ENCODE peak calls at places on chromosomes 13 and 19, in six cellular contexts. V is Peyer's patch; X is CD4-positive, alpha-beta T cell; H is astrocyte; K is foreskin fibroblast; Y is fibroblast of lung. M is an unnamed sample.

GRCh38 chr13:34682406-34682805 is 259.7 kb upstream of the NBEA start:
- DNase-seq in V (no peak), X (no peak), H (no peak), K (no peak), Y (no peak), M (no peak)

GRCh38 chr19:6423499-6424189 is 967 bp downstream of the KHSRP start:
- DNase-seq in V (no peak), X (no peak), H (peak), K (peak), Y (peak), M (peak)

GRCh38 chr13:46526763-46527162 is 26.2 kb upstream of the LRCH1 start:
- DNase-seq in V (no peak), X (no peak), H (no peak), K (no peak), Y (no peak), M (no peak)

GRCh38 chr13:29908411-29908810 is 58.0 kb upstream of the UBL3 start:
- DNase-seq in V (no peak), X (no peak), H (peak), K (peak), Y (peak), M (no peak)

GRCh38 chr13:50208826-50209335 is 193.6 kb downstream of the KCNRG start:
- DNase-seq in V (peak), X (no peak), H (peak), K (peak), Y (peak), M (no peak)

GRCh38 chr19:33143897-33144405 is 12.0 kb downstream of the WDR88 start:
- DNase-seq in V (peak), X (peak), H (no peak), K (peak), Y (peak), M (peak)

GRCh38 chr13:95239293-95239692 is 62.0 kb downstream of the ABCC4 start:
- DNase-seq in V (no peak), X (no peak), H (no peak), K (peak), Y (no peak), M (peak)

GRCh38 chr13:23921451-23921888 is 24.2 kb upstream of the C1QTNF9B start:
- DNase-seq in V (no peak), X (no peak), H (peak), K (peak), Y (peak), M (peak)

GRCh38 chr19:30111456-30111855 is 169.4 kb downstream of the URI1 start:
- DNase-seq in V (no peak), X (no peak), H (no peak), K (no peak), Y (no peak), M (no peak)

DNA sequence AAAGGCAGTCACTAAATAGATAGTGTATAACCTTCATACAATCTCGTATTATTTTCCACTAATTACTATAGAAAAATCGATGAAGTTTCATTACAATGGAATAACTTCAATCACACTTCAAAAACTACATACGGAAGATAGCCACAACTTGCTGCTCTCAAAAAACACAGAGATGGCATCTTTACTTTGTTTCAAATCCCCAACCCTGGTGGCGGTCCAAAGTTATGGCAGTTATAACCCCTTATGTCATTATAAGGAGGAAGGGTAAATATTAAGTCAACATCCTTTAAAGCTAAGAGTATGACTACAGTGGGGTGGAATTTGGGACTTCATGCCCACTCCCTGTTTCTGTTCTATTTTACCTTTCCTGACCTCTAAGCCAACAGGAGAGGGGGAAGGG is 146.5 kb downstream of the LACC1 start:
- DNase-seq in V (no peak), X (no peak), H (no peak), K (no peak), Y (no peak), M (no peak)
- TF ChIP-seq CTCF in V (no peak), X (no peak), H (no peak), K (no peak), Y (no peak), M (no peak)

DNA sequence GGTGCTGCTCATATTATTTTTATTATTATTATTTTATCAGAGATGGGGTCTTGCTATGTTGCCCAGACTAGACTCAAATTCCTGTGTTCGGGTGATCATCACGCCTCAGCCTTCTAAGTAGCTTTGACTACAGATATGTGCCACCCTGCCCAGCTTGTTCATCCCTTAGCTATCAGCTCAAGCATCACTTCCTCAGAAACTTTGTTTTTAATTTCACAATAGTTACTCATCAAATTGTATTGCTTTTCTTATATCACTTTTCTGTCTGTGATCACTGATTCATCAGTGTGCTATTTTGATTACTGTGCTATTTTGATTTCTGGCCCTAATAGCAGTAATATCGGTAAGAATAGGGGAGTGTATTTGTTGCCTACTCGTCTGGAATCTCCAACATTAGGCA is 878.6 kb upstream of the PCDH20 start:
- DNase-seq in V (no peak), X (no peak), H (peak), K (peak), Y (peak), M (no peak)
- TF ChIP-seq CTCF in V (no peak), X (no peak), H (no peak), K (no peak), Y (no peak), M (no peak)

GRCh38 chr13:39604736-39605135 is 1.7 kb upstream of the LHFPL6 start:
- DNase-seq in V (no peak), X (no peak), H (no peak), K (no peak), Y (no peak), M (no peak)
- TF ChIP-seq CTCF in V (no peak), X (no peak), H (no peak), K (no peak), Y (no peak), M (no peak)

DNA sequence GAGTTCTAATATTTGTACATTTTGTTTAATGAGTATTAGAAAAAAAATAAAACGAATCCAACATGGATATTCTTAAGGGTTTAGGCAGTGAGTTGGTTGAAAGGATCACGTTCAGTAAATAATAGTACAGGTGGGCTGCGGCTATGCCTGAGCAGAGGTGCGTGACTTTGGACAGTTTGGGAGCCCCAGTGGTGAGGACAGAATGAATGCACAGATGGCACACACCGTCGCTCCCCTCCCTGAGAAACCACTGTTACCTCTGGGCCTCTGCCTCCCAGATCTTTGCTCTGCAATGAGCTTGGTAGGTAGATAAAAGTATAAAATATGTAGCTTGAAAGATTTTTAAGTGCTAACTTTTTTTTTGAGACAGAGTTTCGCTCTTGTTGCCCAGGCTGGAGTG is 153.3 kb downstream of the SIPA1L3 start:
- DNase-seq in V (no peak), X (no peak), H (no peak), K (no peak), Y (no peak), M (no peak)
- TF ChIP-seq CTCF in V (no peak), X (no peak), H (no peak), K (no peak), Y (no peak), M (no peak)

GRCh38 chr13:57583529-57583928 is 48.0 kb upstream of the PCDH17 start:
- DNase-seq in V (no peak), X (no peak), H (no peak), K (no peak), Y (no peak), M (no peak)

DNA sequence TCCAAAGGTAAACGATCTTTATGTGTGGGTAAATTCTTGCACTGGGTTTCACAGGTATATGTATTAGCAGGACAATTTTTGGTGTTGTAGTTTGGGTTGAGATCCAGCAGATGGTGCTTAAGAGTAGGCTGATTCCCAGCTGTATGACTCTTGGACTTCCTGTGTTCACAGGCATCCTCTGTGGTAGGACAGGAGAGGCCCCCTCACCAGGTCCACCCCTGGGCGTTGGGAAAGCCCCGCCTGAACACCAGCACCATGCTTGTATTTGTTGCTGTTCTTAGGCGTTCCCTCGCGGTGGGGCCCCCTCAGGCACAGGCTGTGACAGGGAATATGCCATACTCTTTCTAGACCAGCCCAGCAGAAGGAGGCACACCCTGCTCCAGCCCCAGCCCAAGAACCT is 49.5 kb upstream of the PCDH17 start:
- DNase-seq in V (no peak), X (no peak), H (no peak), K (no peak), Y (no peak), M (no peak)
- TF ChIP-seq CTCF in V (no peak), X (no peak), H (no peak), K (no peak), Y (no peak), M (no peak)

DNA sequence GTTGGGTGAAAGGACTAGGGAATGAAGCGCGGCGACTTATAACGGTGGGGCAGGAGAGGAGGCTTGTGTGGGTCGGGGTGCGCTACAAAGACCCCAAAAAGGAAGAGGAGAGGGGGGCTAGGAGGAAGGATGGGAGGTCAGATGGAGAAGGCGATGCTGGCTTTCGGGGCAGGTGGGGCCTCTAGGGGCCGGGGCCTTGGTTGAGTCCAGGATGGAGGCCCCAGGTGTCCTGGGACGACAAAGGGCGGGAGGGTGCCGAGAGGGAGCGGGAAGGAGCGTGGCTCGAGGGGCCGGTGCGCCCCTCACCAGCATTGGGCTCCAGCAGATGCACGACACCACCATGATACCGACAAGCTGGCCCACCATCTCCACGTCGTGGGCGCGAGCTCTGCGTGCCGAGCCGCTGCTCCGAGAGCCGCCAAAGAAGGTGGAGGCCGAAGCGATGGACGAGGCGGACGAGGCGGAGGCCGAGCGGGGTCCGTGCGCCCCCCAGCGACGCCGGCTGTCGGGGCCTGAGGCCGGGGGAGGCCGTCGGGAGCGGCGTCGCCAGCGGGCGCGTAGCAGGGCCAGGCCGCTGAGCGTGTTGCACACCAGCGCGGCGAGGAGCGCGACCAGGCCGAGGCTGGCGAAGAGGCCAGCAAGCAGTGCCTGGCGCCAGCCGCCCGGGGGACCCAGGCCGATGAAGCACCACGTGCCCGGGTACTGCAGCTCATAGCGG is 1.9 kb downstream of the PTGER1 start:
- DNase-seq in V (no peak), X (no peak), H (no peak), K (peak), Y (no peak), M (peak)
- TF ChIP-seq CTCF in V (no peak), X (no peak), H (no peak), K (no peak), Y (no peak), M (peak)

DNA sequence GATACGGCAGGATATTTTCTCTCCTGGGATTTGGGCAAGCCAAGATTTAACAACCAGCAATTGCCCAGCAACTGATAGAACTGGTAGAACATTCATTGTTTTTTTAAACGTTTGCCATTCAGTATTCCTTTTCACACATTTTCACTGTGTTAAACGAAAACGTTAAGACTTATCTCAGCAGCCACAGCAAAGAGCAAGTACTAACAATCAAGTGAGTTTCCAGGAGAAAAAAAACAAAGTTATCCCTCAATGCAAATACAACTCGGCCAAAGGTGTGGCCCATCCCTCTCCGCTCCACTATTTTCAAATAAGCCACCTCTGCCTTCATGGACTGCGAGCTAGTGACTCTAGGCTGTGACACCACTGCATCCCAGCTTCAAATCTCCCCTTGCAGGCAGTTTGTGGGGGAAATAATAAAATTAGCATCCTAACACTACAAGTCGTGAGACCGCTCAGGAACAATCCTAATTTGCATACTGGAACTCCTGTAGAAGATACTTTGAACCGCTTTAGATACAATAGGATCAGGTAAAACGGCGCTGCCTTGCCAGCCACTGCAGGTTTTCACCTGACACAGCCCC is 449 bp upstream of the RFXAP start:
- DNase-seq in V (no peak), X (no peak), H (no peak), K (peak), Y (no peak), M (peak)
- TF ChIP-seq CTCF in V (no peak), X (no peak), H (no peak), K (no peak), Y (no peak), M (no peak)

GRCh38 chr13:79079351-79079839 is 326.7 kb downstream of the RBM26 start:
- DNase-seq in V (no peak), X (no peak), H (no peak), K (no peak), Y (no peak), M (no peak)
- TF ChIP-seq CTCF in V (no peak), X (no peak), H (no peak), K (no peak), Y (no peak), M (no peak)

DNA sequence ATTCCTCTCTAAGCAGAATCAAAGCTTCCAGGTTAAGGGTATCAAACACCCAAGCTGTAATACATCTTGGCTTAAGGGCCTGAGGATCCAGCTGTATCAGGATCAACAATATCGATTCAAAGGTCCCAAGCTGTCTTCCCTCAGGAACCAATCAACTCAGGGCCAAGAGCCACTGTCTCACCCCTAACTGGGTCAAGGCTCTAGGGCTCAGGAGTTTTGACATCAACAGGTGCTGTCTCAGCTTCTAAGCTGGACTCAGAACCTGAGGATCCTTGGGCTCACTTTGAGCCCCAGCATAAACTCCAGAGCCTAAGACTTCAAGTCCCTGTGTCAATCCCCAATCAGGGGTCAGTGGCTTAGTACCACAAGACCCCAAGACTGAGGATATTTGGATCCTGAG is 917 bp downstream of the FBXW9 start:
- DNase-seq in V (no peak), X (no peak), H (no peak), K (no peak), Y (no peak), M (no peak)
- TF ChIP-seq CTCF in V (no peak), X (no peak), H (no peak), K (no peak), Y (no peak), M (no peak)